ENCODE peak calls at places on chromosomes 7 and 10, in five cellular contexts. O is testis, E is breast epithelium, Z is stomach, V is spleen. Q is an unnamed sample.
A peak's percentile ranks its signal among the peaks of the same experiment; 100 is the strongest.

GRCh38 chr10:116715396-116715795 is 27.0 kb downstream of the HSPA12A start:
- DNase-seq in O (no peak), E (no peak), Z (no peak), V (no peak), Q (no peak)

GRCh38 chr7:24899905-24900304 is 80.1 kb downstream of the OSBPL3 start:
- DNase-seq in O (no peak), E (no peak), Z (no peak), V (no peak), Q (no peak)

GRCh38 chr10:97676770-97677581 is 10.1 kb downstream of the AVPI1 start:
- DNase-seq in O (peak; percentile 36), E (no peak), Z (peak; percentile 41), V (peak; percentile 81), Q (peak; percentile 53)

GRCh38 chr7:51031791-51032484 is 249.2 kb upstream of the GRB10 start:
- DNase-seq in O (no peak), E (no peak), Z (no peak), V (no peak), Q (no peak)

GRCh38 chr7:135578569-135578968 is 20.9 kb downstream of the NUP205 start:
- DNase-seq in O (no peak), E (no peak), Z (no peak), V (no peak), Q (no peak)

GRCh38 chr7:39644170-39644569 is 20.8 kb downstream of the RALA start:
- DNase-seq in O (peak; percentile 32), E (no peak), Z (no peak), V (no peak), Q (no peak)

GRCh38 chr10:63515002-63515763 is 6.0 kb upstream of the REEP3 start:
- DNase-seq in O (no peak), E (no peak), Z (no peak), V (no peak), Q (no peak)

GRCh38 chr7:3065724-3066143 is 22.1 kb upstream of the CARD11 start:
- DNase-seq in O (peak; percentile 56), E (no peak), Z (peak; percentile 47), V (peak; percentile 83), Q (peak; percentile 50)

GRCh38 chr10:92068900-92069299 is 145.3 kb downstream of the BTAF1 start:
- DNase-seq in O (no peak), E (no peak), Z (no peak), V (no peak), Q (no peak)

GRCh38 chr10:55410415-55410885 is 609.4 kb upstream of the PCDH15 start:
- DNase-seq in O (peak; percentile 69), E (peak; percentile 34), Z (no peak), V (no peak), Q (peak; percentile 10)

GRCh38 chr10:110530131-110530831 is 32.6 kb downstream of the DUSP5 start:
- DNase-seq in O (no peak), E (peak; percentile 66), Z (no peak), V (peak; percentile 76), Q (no peak)

GRCh38 chr7:139153832-139154231 is 44.3 kb upstream of the ZC3HAV1 start:
- DNase-seq in O (no peak), E (no peak), Z (no peak), V (no peak), Q (no peak)

GRCh38 chr10:35208536-35208935 is 81.9 kb downstream of the CREM start:
- DNase-seq in O (no peak), E (no peak), Z (no peak), V (no peak), Q (no peak)

GRCh38 chr7:15755061-15755460 is 68.6 kb upstream of the MEOX2 start:
- DNase-seq in O (no peak), E (no peak), Z (no peak), V (no peak), Q (no peak)

GRCh38 chr7:155267023-155267422 is 30.7 kb upstream of the INSIG1 start:
- DNase-seq in O (no peak), E (no peak), Z (no peak), V (no peak), Q (no peak)

GRCh38 chr7:20348408-20348807 is 17.7 kb downstream of the ITGB8 start:
- DNase-seq in O (no peak), E (no peak), Z (no peak), V (no peak), Q (no peak)

GRCh38 chr10:56895306-56895705 is 534.2 kb upstream of the ZWINT start:
- DNase-seq in O (no peak), E (no peak), Z (no peak), V (no peak), Q (no peak)

GRCh38 chr10:49242604-49243003 is 54.4 kb upstream of the TMEM273 start:
- DNase-seq in O (peak; percentile 41), E (no peak), Z (no peak), V (peak; percentile 81), Q (no peak)

GRCh38 chr7:18151419-18151818 is 123.8 kb upstream of the PRPS1L1 start:
- DNase-seq in O (no peak), E (no peak), Z (no peak), V (no peak), Q (no peak)

GRCh38 chr10:49056356-49056755 is 59.0 kb downstream of the VSTM4 start:
- DNase-seq in O (no peak), E (no peak), Z (no peak), V (no peak), Q (no peak)

GRCh38 chr10:60944159-60944909 is at the start of gene RHOBTB1:
- DNase-seq in O (peak; percentile 81), E (peak; percentile 48), Z (peak; percentile 82), V (peak; percentile 91), Q (peak; percentile 79)

GRCh38 chr10:110569120-110569519 is 1.6 kb downstream of the SMC3 start:
- DNase-seq in O (no peak), E (no peak), Z (no peak), V (peak; percentile 20), Q (no peak)

GRCh38 chr7:25260862-25261454 is 32.7 kb upstream of the NPVF start:
- DNase-seq in O (no peak), E (no peak), Z (no peak), V (no peak), Q (no peak)

GRCh38 chr7:138890782-138891445 is 90.3 kb downstream of the KIAA1549 start:
- DNase-seq in O (no peak), E (peak; percentile 36), Z (no peak), V (no peak), Q (no peak)

GRCh38 chr7:106344861-106345260 is 60.1 kb upstream of the NAMPT start:
- DNase-seq in O (no peak), E (no peak), Z (no peak), V (no peak), Q (no peak)
- H3K27ac ChIP-seq in O (no peak overlapping the region), E (no peak overlapping the region), Z (peak overlapping the region; percentile 71), V (peak overlapping the region; percentile 92), Q (no peak overlapping the region)

DNA sequence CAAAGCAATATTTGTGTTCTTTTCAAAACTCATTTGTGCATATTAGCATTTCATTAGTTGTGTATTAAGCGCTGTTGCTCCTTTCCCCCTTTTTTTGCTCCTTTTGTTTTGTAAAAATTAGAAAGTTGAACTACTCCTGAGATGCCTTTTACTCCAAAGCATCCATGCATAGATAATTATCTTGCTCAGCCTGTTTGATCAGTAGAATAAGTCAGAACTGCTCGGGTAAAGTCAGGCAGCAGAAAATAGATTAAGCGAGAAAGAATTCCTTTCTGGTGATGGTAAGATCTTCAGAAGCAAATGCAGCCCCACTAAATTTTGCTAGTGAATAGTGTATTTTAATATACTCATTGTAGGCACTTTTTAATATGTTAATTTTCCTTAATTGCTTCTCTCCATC is 227.1 kb downstream of the TEX36 start:
- DNase-seq in O (no peak), E (no peak), Z (no peak), V (no peak), Q (no peak)
- TF ChIP-seq POLR2A in O (no peak), E (no peak), Z (no peak), V (no peak), Q (no peak)

DNA sequence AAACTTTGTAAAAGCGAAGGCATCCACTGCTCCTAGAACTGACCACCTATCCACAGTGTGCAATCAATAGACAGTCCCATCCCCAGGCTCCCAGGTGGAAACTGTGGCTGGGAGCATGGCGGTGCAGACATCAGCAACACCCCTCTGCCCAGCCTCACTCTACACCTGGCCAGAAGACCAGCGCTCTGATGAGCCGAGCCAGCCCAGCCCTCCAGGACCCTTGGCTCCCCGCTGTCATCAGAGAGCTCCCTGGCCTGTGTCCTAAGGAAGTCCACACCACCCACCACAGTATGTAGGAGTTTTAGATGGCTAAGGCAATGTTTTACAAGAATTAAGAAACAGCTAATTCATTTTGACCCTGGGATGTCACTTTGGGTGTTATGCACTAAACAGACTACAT is 81.0 kb downstream of the VOPP1 start:
- DNase-seq in O (no peak), E (no peak), Z (no peak), V (peak; percentile 66), Q (no peak)
- H3K4me1 ChIP-seq in O (no peaks in the 10 kb centered on the region), E (no peaks in the 10 kb centered on the region), Z (no peaks in the 10 kb centered on the region), V (peaks cover under 1% of the 10 kb centered on the region), Q (no peaks in the 10 kb centered on the region)

GRCh38 chr7:98329100-98329871 is 47.8 kb downstream of the BRI3 start:
- DNase-seq in O (no peak), E (no peak), Z (no peak), V (no peak), Q (no peak)
- H3K27ac ChIP-seq in O (peak overlapping the region; percentile 4), E (no peak overlapping the region), Z (no peak overlapping the region), V (no peak overlapping the region), Q (no peak overlapping the region)

DNA sequence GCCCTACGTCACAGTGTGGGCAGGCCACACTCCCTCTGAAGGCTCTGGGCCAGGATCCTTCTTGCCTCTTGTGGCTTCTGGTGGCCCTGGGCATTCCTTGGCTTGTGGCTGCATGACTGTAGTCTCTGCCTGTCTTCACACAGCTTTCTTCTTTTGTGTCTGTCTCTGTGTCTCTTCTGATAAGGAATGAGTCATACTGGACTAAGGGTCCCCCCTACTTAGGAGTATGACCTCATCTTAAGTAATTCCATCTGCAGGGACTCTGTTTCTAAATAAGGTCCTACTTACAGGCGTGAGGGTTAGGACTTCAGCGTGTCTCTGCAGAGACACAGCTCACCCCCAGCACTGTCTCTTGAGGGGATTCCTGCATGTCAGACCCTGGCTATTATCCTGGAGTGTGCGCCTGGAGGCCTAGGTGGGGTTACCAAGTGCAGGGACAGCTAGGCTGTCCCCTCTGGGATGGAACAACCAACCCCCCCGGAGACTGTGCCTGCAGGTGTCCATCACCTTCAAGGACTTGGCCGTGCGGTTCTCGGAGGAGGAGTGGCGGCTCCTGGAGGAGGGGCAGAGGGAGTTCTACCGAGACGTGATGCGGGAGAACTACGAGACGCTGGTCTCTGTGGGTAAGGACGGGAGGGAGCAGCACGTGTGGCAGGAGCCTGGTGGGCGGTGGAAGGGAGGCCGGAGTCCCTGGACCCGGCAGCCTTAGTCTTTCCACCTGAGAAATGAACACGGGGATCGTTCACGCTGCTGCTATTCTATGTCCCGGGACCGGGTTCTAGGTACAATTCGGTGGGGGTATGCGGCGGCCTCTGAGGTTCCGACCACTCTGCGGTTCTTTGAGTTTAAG is 54.1 kb downstream of the ZNF467 start:
- DNase-seq in O (peak; percentile 14), E (no peak), Z (no peak), V (peak; percentile 76), Q (no peak)
- TF ChIP-seq POLR2A in O (no peak), E (no peak), Z (no peak), V (no peak), Q (no peak)

GRCh38 chr10:89352039-89352597 is 24.3 kb downstream of the IFIT3 start:
- DNase-seq in O (no peak), E (peak; percentile 21), Z (peak; percentile 63), V (no peak), Q (peak; percentile 40)
- H3K4me1 ChIP-seq in O (peaks cover 16% of the 10 kb centered on the region), E (peaks cover under 1% of the 10 kb centered on the region), Z (peaks cover 22% of the 10 kb centered on the region), V (peaks cover 42% of the 10 kb centered on the region), Q (peaks cover 14% of the 10 kb centered on the region)

GRCh38 chr7:1033546-1034145 is 10.7 kb upstream of the GPR146 start:
- DNase-seq in O (no peak), E (no peak), Z (no peak), V (peak; percentile 68), Q (no peak)
- H3K27ac ChIP-seq in O (no peak overlapping the region), E (peak overlapping the region; percentile 36), Z (no peak overlapping the region), V (no peak overlapping the region), Q (no peak overlapping the region)

GRCh38 chr7:66591801-66592596 is 36.7 kb upstream of the KCTD7 start:
- DNase-seq in O (peak; percentile 96), E (peak; percentile 89), Z (peak; percentile 95), V (peak; percentile 98), Q (peak; percentile 95)
- TF ChIP-seq POLR2A in O (peak; percentile 66), E (peak; percentile 76), Z (peak; percentile 86), V (peak; percentile 17), Q (peak; percentile 97)